ENCODE peak calls at places on chromosome 5, in six cellular contexts. C is IMR-90, U is neuronal stem cell, Y is H1, N is H9, L is mesenchymal stem cell. P is an unnamed sample.

GRCh38 chr5:112059601-112060135 is 302.7 kb upstream of the NREP start:
- DNase-seq in C (no peak), U (no peak), Y (no peak), N (no peak), L (no peak), P (peak; percentile 43)

GRCh38 chr5:67878911-67879310 is 336.6 kb upstream of the PIK3R1 start:
- DNase-seq in C (no peak), U (no peak), Y (no peak), N (no peak), L (peak; percentile 6), P (no peak)

GRCh38 chr5:137867664-137868063 is at the start of gene MYOT:
- DNase-seq in C (no peak), U (no peak), Y (no peak), N (no peak), L (no peak), P (no peak)

GRCh38 chr5:142128675-142129208 is 20.2 kb downstream of the NDFIP1 start:
- DNase-seq in C (no peak), U (no peak), Y (no peak), N (no peak), L (no peak), P (no peak)

GRCh38 chr5:94471496-94471895 is 146.9 kb downstream of the KIAA0825 start:
- DNase-seq in C (no peak), U (no peak), Y (no peak), N (no peak), L (peak; percentile 4), P (no peak)

GRCh38 chr5:151596839-151597539 is 5.9 kb upstream of the FAT2 start:
- DNase-seq in C (no peak), U (peak; percentile 56), Y (no peak), N (peak; percentile 60), L (no peak), P (peak; percentile 86)

GRCh38 chr5:164679461-164679860 is 1174.0 kb downstream of the MAT2B start:
- DNase-seq in C (no peak), U (no peak), Y (no peak), N (no peak), L (no peak), P (peak; percentile 70)

GRCh38 chr5:81247441-81247972 is 14.4 kb downstream of the CKMT2 start:
- DNase-seq in C (peak; percentile 66), U (peak; percentile 47), Y (no peak), N (no peak), L (peak; percentile 53), P (no peak)

GRCh38 chr5:133952729-133953567 is 15.5 kb downstream of the C5orf15 start:
- DNase-seq in C (peak; percentile 95), U (no peak), Y (no peak), N (no peak), L (peak; percentile 84), P (peak; percentile 11)

GRCh38 chr5:366541-367357 is 45.2 kb downstream of the AHRR start:
- DNase-seq in C (no peak), U (no peak), Y (peak; percentile 35), N (no peak), L (no peak), P (no peak)

GRCh38 chr5:68505917-68506860 is 290.6 kb downstream of the PIK3R1 start:
- DNase-seq in C (peak; percentile 67), U (peak; percentile 1), Y (no peak), N (no peak), L (peak; percentile 77), P (peak; percentile 45)

GRCh38 chr5:56028708-56029107 is 33.9 kb upstream of the IL6ST start:
- DNase-seq in C (no peak), U (no peak), Y (no peak), N (no peak), L (no peak), P (no peak)

GRCh38 chr5:178284996-178285395 is 52.4 kb upstream of the PHYKPL start:
- DNase-seq in C (no peak), U (no peak), Y (no peak), N (no peak), L (no peak), P (no peak)

GRCh38 chr5:159616967-159617366 is 286.7 kb upstream of the IL12B start:
- DNase-seq in C (peak; percentile 16), U (no peak), Y (no peak), N (no peak), L (no peak), P (no peak)

GRCh38 chr5:10279925-10280720 is 27.6 kb downstream of the CMBL start:
- DNase-seq in C (no peak), U (no peak), Y (no peak), N (no peak), L (no peak), P (no peak)

GRCh38 chr5:160635046-160635445 is 213.4 kb downstream of the PTTG1 start:
- DNase-seq in C (no peak), U (no peak), Y (no peak), N (no peak), L (no peak), P (no peak)

GRCh38 chr5:59034498-59035186 is 451.8 kb downstream of the RAB3C start:
- DNase-seq in C (peak; percentile 77), U (no peak), Y (no peak), N (no peak), L (peak; percentile 66), P (no peak)

GRCh38 chr5:111582962-111583669 is 70.8 kb upstream of the STARD4 start:
- DNase-seq in C (peak; percentile 89), U (no peak), Y (no peak), N (no peak), L (peak; percentile 82), P (peak; percentile 62)

GRCh38 chr5:134878403-134878802 is 4.2 kb downstream of the TXNDC15 start:
- DNase-seq in C (no peak), U (no peak), Y (no peak), N (no peak), L (no peak), P (no peak)

GRCh38 chr5:114360816-114361723 is 800 bp upstream of the KCNN2 start:
- DNase-seq in C (peak; percentile 35), U (peak; percentile 79), Y (peak; percentile 86), N (peak; percentile 92), L (peak; percentile 33), P (no peak)

GRCh38 chr5:176440932-176441706 is 7.1 kb upstream of the FAF2 start:
- DNase-seq in C (peak; percentile 26), U (no peak), Y (no peak), N (no peak), L (peak; percentile 22), P (no peak)

GRCh38 chr5:161676109-161676508 is 9.4 kb upstream of the GABRA6 start:
- DNase-seq in C (no peak), U (peak; percentile 11), Y (no peak), N (peak; percentile 38), L (no peak), P (no peak)

GRCh38 chr5:168822745-168823281 is 243.6 kb upstream of the PANK3 start:
- DNase-seq in C (peak; percentile 1), U (no peak), Y (no peak), N (no peak), L (no peak), P (peak; percentile 44)

GRCh38 chr5:17895296-17896058 is 261.2 kb downstream of the TAF11L14 start:
- DNase-seq in C (no peak), U (no peak), Y (no peak), N (no peak), L (no peak), P (no peak)

DNA sequence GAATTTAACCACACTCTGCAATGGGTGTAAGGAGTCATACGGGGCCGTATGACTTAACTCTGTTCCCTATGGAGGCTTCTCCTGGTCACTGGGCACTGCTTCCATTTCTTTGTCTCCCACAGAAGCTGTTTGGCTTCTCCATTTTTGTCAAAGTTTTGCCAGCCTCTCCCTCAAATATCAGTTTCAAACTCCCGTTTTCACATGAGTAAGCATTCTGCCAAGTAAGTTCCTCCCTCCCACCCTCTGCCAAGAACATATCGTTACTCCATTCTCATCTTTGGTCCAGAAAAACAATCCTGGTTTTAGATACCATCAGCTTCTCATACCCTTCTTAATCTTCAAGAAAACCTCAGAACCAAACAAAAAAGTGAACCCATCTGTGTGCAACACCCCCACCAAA is 6.2 kb downstream of the AFAP1L1 start:
- DNase-seq in C (no peak), U (no peak), Y (no peak), N (no peak), L (no peak), P (no peak)
- H3K27ac ChIP-seq in C (no peak overlapping the region), U (no peak overlapping the region), Y (no peak overlapping the region), N (no peak overlapping the region), L (no peak overlapping the region), P (no peak overlapping the region)

GRCh38 chr5:97046270-97046982 is 96.0 kb downstream of the LIX1 start:
- DNase-seq in C (peak; percentile 25), U (no peak), Y (no peak), N (no peak), L (no peak), P (peak; percentile 51)

GRCh38 chr5:97043511-97043910 is 98.9 kb downstream of the LIX1 start:
- DNase-seq in C (no peak), U (no peak), Y (no peak), N (no peak), L (no peak), P (no peak)

GRCh38 chr5:97041239-97041638 is 101.2 kb downstream of the LIX1 start:
- DNase-seq in C (no peak), U (no peak), Y (no peak), N (no peak), L (no peak), P (no peak)

GRCh38 chr5:97044057-97044456 is 98.4 kb downstream of the LIX1 start:
- DNase-seq in C (peak; percentile 18), U (no peak), Y (peak; percentile 75), N (peak; percentile 84), L (peak; percentile 6), P (peak; percentile 35)

DNA sequence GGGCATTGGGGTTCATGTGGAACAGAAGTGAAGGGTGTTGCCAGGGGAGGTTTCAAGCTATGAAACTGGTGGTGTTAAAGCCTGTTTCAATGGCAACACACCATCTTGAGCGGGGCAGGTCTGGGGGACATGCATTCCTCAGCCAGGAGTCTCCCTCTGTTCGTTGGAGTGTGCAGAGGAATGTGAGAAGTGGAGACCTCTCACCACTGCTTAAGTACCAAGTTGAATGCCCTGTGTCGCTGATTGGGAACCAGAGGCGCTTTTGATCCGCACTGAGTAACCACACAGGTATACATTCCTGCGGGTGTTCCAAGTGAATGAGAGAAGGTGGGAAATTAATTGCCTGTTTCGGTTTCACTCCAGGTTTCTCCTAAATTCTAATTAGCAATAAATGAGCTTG is 99.4 kb downstream of the LIX1 start:
- DNase-seq in C (no peak), U (no peak), Y (no peak), N (no peak), L (no peak), P (no peak)
- H3K4me2 ChIP-seq in C (no peak overlapping the region), U (no peak overlapping the region), Y (no peak overlapping the region), N (no peak overlapping the region), L (no peak overlapping the region), P (no peak overlapping the region)

DNA sequence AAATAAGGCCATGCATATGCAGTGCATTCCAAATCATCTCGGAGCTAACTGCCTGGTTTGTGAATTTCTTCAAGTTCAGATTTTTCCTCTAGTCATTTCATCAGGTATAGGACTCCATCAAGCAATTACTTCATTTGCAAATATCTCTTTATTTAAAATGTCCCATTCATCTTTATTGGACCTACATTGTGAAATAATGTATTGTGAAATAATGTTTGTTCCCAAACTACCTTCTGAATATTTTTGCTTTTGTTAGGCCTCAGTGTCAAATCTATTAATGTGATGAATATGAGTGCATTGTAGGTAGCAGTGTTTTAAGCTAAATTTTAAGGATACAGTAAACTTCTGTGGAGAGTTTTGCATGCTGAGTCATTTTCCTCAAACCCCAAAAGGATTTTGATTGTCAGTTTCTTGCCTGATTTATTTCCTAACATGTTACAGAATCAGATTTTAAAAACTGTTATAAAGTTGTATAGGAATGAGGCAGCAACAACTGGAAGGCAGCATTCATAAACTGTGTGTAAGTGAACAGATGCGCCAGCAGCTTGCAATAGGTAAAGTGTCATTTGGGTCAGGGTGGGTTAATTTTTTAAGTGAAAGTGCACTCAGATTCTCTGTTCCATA is 370.9 kb upstream of the RIOK2 start:
- DNase-seq in C (peak; percentile 28), U (no peak), Y (no peak), N (no peak), L (no peak), P (no peak)
- H3K14ac ChIP-seq in C (no peak overlapping the region), U (no peak overlapping the region), Y (no peak overlapping the region), N (no peak overlapping the region), L (no peak overlapping the region), P (no peak overlapping the region)

GRCh38 chr5:172933238-172933637 is 26.0 kb upstream of the RPL26L1 start:
- DNase-seq in C (no peak), U (no peak), Y (no peak), N (no peak), L (no peak), P (no peak)
- H3K27ac ChIP-seq in C (no peak overlapping the region), U (no peak overlapping the region), Y (no peak overlapping the region), N (no peak overlapping the region), L (no peak overlapping the region), P (no peak overlapping the region)